ENCODE peak calls at places on chromosomes 16 and 17, in five cellular contexts. B, O, H, S and Z are unnamed samples.

GRCh38 chr17:73155410-73156165 is 9.2 kb upstream of the SSTR2 start:
- DNase-seq in O (no peak), H (no peak), B (no peak), S (no peak), Z (no peak)

GRCh38 chr16:81695431-81695890 is 83.6 kb upstream of the PLCG2 start:
- DNase-seq in S (no peak), O (no peak), H (no peak), B (no peak), Z (peak)

GRCh38 chr16:21610006-21610544 is 10.7 kb downstream of the METTL9 start:
- DNase-seq in S (no peak), B (no peak), H (no peak), O (no peak), Z (no peak)

GRCh38 chr16:5905935-5906334 is 808.3 kb upstream of the EEF2KMT start:
- DNase-seq in O (no peak), S (no peak), H (no peak), B (no peak), Z (no peak)

GRCh38 chr17:13415877-13416416 is 185.8 kb downstream of the HS3ST3A1 start:
- DNase-seq in B (peak), H (no peak), O (peak), S (peak), Z (no peak)

GRCh38 chr16:67708368-67708771 is 10.7 kb downstream of the GFOD2 start:
- DNase-seq in H (no peak), B (no peak), S (no peak), O (peak), Z (no peak)

GRCh38 chr17:19812407-19812806 is 55.3 kb downstream of the ULK2 start:
- DNase-seq in O (no peak), S (no peak), B (no peak), H (no peak), Z (peak)

GRCh38 chr16:85041184-85041928 is 13.8 kb downstream of the KIAA0513 start:
- DNase-seq in H (no peak), B (no peak), S (no peak), O (no peak), Z (no peak)

GRCh38 chr17:78501241-78502036 is 75.8 kb downstream of the DNAH17 start:
- DNase-seq in O (no peak), H (no peak), S (no peak), B (no peak), Z (no peak)

GRCh38 chr17:48575673-48576478 is 2.3 kb downstream of the HOXB4 start:
- DNase-seq in O (no peak), H (no peak), S (no peak), B (no peak), Z (peak)

GRCh38 chr16:76535-77272 is 1.3 kb upstream of the MPG start:
- DNase-seq in B (peak), O (peak), H (peak), S (peak), Z (peak)

GRCh38 chr17:62321451-62321850 is 58.9 kb upstream of the EFCAB3 start:
- DNase-seq in S (no peak), H (no peak), B (no peak), O (no peak), Z (no peak)

GRCh38 chr16:78936060-78936459 is 664.5 kb downstream of the MAF start:
- DNase-seq in S (no peak), O (no peak), H (no peak), B (no peak), Z (no peak)

GRCh38 chr16:13012591-13012990 is 111.2 kb downstream of the SHISA9 start:
- DNase-seq in H (no peak), S (no peak), B (no peak), O (no peak), Z (no peak)

GRCh38 chr17:77433385-77434135 is 292.8 kb downstream of the SEC14L1 start:
- DNase-seq in H (no peak), B (no peak), O (peak), S (peak), Z (no peak)

GRCh38 chr17:10033449-10033848 is 128.4 kb upstream of the RCVRN start:
- DNase-seq in H (no peak), S (no peak), O (no peak), B (no peak), Z (no peak)
- TF ChIP-seq POLR2A in H (no peak), S (no peak), O (no peak), B (no peak), Z (no peak)

GRCh38 chr16:1964506-1965471 is at the start of gene RPS2:
- DNase-seq in O (peak), B (peak), H (peak), S (peak), Z (peak)
- TF ChIP-seq POLR2A in O (peak), B (peak), H (peak), S (peak), Z (peak)

DNA sequence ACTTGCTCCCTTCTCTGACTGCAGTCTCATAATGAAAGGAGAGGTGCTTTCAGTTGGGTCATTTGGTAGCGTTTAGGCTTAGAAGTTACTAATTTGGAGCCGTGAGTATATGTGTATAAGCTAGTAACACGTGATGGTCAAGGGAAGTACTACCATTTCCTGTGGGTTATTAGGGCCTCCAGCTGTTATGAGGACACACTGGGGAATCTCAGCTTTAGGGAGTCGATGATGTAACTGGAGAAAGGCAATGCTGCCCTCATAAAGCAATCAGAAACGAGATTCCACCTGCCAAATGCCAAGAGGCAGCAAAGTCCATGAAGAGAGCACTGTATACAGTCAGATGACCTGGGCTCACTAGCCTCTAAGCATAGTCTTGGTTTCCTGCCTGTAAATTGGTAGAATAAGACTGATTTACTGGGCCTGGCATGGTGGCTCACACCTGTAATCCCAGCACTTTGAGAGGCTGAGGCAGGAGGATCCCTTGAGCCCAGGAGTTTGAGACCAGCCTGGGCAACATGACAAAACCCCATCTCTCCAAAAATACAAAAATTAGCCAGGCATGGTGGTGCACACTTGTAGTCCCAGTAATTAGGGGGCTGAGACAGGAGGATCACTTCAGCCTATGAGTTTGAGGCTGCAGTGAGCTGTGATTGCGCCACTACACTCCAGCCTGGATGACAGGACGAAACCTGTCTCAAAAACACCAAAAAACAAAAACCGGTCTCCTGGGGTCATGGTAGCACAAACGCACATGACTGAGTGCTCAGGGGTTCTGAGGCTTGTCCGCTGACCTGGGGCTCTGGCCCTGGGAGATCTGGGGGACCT is 53.0 kb downstream of the SF3B3 start:
- DNase-seq in B (peak), H (no peak), O (no peak), S (no peak), Z (peak)
- TF ChIP-seq POLR2A in B (no peak), H (no peak), O (no peak), S (no peak), Z (peak)

DNA sequence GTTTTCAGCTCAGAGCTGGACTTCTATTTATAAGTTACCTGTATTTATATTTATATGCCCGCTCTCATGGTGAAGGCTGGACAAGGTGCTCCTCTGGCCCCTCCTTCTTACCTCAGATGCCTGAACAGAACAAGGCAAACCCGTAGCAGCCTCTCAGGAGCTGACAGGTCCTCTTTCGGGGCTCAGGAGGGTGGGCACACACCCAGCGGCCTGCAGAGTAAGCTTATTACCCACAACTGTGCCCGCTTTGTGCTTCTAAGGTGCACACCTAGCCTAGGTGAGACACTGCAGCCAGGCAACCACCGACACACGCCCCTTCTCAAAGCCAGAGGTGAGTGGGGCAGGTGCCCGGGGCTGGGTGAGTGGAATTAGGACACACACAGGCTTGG is 5.3 kb downstream of the NKIRAS2 start:
- DNase-seq in H (no peak), S (no peak), B (no peak), O (no peak), Z (no peak)
- TF ChIP-seq POLR2A in H (no peak), S (no peak), B (no peak), O (no peak), Z (no peak)

DNA sequence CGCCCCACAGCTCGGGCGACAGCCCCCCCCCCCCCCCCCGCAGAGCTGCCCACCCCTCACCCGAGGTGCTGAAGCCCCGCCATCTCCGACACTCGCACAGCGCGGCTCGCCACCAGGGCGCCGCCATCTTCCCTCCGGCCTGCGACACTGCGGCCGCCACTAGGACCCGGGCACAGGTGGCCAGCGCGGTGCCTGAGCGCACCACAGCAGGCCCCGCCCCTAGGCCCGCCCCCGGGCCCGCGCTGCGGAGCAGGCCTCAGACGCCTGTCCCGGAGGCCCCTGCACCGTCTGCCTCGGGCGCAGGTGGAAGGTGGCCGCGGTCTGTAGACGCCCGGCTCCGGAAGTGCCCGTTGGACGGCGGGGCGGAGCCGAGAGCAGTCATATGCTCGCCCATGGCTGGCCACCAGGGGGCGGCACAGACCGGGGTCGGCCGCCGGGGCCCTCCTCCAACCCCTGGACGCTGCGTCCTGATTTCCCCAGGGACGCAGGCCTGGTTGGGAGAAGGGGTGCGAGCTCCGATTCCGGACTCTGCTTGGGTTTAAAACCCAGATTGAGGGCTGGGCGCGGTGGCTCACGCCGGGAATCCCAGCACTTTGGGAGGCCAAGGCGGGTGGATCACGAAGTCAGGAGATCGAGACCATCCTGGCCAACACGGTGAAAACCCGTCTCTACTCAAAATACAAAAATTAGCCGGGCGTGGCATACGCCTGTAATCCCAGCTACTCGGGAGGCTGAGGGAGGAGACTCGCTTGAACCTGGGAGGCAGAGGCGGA is at the start of gene MRPL38:
- DNase-seq in O (peak), S (peak), H (peak), B (peak), Z (peak)
- TF ChIP-seq POLR2A in O (peak), S (peak), H (peak), B (peak), Z (no peak)

DNA sequence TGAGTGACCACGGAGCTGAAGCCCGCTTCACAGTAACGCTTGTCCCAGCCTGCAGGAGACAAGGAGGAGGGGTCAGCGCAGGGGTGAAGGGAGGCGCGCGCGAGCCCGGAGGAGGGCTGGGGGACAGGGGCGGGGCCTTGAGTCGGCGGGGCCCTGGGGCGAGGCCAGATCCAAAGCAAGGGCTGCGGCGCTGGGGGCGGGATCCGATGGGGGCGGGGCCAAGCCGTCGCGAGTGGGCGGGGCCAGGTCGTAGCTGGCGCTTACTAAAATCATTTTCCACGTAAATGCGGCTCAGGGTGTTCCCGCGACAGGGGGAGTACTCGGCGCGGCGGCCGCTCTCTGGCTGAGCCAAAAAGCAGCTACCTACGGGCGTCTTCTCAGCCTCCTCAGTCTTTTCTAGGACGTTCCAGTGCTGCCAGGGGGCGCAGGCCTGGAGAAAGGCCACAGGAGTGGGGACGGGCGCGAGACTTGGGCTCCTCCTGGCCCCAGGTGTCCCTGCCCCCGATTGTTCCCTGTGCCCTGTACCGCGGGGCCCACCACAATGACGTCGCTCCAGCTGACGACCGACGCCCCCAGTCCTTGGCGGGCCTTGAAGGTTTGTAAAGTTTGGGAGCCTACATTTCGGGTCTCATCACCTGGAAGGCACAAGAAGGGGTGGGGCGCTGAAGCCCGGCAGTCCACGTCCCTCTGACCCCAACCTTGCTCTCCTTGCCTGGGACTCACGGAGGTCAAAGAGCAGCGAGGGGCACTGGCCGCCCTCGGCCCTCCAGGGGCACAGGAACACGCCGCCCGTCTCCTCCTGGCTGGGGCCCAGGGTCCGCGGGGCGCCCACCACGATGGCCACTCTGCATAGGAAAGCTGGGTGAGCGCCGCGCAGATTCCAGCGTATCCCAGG is 3.9 kb downstream of the ITGA2B start:
- DNase-seq in O (peak), B (peak), S (peak), H (peak), Z (peak)
- TF ChIP-seq POLR2A in O (no peak), B (no peak), S (peak), H (peak), Z (no peak)

GRCh38 chr16:1727651-1728624 is 21.9 kb downstream of the MAPK8IP3 start:
- DNase-seq in H (no peak), B (no peak), O (no peak), S (no peak), Z (no peak)

GRCh38 chr16:1729026-1729425 is 23.0 kb downstream of the MAPK8IP3 start:
- DNase-seq in S (no peak), B (no peak), O (no peak), H (no peak), Z (no peak)

GRCh38 chr16:1724491-1724890 is 18.5 kb downstream of the MAPK8IP3 start:
- DNase-seq in H (no peak), O (no peak), B (no peak), S (no peak), Z (no peak)

GRCh38 chr16:1729445-1729844 is 23.4 kb downstream of the MAPK8IP3 start:
- DNase-seq in H (no peak), S (no peak), B (no peak), O (no peak), Z (no peak)

DNA sequence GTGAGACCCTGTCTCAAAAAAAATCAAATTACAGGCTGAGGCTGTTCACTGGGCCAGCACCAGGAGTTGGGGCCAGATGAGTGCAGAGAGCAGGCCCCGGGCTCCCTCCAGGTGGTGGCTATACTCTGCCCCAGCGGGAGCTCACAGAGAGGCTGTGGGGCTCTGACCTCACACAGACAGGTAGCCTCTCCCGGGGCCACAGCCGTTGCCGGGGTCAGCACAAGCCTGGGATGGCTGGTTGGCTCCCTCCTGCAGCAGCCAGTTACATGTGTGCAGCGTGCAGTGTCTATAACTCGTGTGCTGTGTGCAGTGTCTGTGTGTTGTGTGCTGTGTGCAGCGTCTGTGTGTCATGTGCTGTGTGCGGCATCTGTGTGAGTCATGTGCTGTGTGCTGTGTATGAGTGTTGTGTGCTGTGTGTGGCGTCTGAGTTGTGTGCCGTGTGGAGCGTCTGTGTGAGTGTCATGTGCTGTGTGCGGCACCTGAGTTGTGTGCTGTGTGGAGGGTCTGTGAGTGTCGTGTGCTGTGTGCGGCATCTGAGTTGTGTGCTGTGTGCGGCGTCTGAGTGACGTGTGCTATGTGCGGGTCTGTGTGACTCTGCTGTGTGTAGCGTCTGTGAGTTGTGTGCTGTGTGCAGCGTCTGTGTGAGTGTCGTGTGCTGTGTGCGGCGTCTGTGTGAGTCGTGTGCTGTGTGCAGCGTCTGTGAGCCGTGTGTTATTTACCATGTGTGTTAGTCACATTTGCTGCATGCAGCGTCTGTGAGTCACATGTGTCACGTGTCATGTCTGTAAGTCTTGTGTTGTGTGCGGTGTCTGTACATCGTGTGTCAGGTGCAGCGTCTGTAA is 20.9 kb downstream of the MAPK8IP3 start:
- DNase-seq in H (no peak), O (no peak), S (no peak), B (no peak), Z (no peak)
- TF ChIP-seq POLR2A in H (no peak), O (no peak), S (no peak), B (no peak), Z (no peak)

GRCh38 chr16:57528499-57529323 is 7.7 kb downstream of the CCDC102A start:
- DNase-seq in O (no peak), B (peak), H (no peak), S (no peak), Z (no peak)
- TF ChIP-seq POLR2A in O (no peak), B (no peak), H (no peak), S (no peak), Z (no peak)